ENCODE peak calls at places on chromosomes 11 and 22, in ten cellular contexts. Z is heart left ventricle; I is lung; V is neuronal stem cell; H is stomach; K is gastrocnemius medialis; C is cardiac muscle cell; D is CD4-positive, CD25-positive, alpha-beta regulatory T cell; O is SJSA1; Y is right atrium auricular region. M is an unnamed sample.
A peak's percentile ranks its signal among the peaks of the same experiment; 100 is the strongest.

GRCh38 chr11:35029979-35030378 is 109.0 kb upstream of the CD44 start:
- DNase-seq in Z (no peak), I (no peak), V (no peak), H (no peak), K (no peak), C (peak; percentile 39), D (peak; percentile 57), O (peak; percentile 57), Y (no peak), M (no peak)

GRCh38 chr11:112958670-112959069 is 2.5 kb upstream of the NCAM1 start:
- DNase-seq in Z (no peak), I (no peak), V (no peak), H (no peak), K (no peak), C (peak; percentile 66), D (no peak), O (peak; percentile 60), Y (no peak), M (no peak)

GRCh38 chr22:19086944-19087343 is 35.3 kb downstream of the DGCR2 start:
- DNase-seq in Z (no peak), I (no peak), V (no peak), H (no peak), K (no peak), C (peak; percentile 44), D (no peak), O (peak; percentile 26), Y (no peak), M (no peak)

GRCh38 chr11:44767421-44767820 is 40.7 kb downstream of the TSPAN18 start:
- DNase-seq in Z (no peak), I (no peak), V (no peak), H (no peak), K (no peak), C (peak; percentile 63), D (no peak), O (peak; percentile 66), Y (peak; percentile 32), M (no peak)

GRCh38 chr11:27158763-27159679 is 118.4 kb downstream of the BBOX1 start:
- DNase-seq in Z (peak; percentile 36), I (no peak), V (peak; percentile 43), H (peak; percentile 43), K (peak; percentile 12), C (peak; percentile 86), D (peak; percentile 7), O (peak; percentile 38), Y (no peak), M (no peak)

GRCh38 chr11:8301622-8302021 is 37.9 kb upstream of the LMO1 start:
- DNase-seq in Z (no peak), I (no peak), V (no peak), H (no peak), K (no peak), C (no peak), D (no peak), O (no peak), Y (no peak), M (no peak)

GRCh38 chr11:12930850-12931249 is 78.3 kb upstream of the RASSF10 start:
- DNase-seq in Z (no peak), I (no peak), V (no peak), H (no peak), K (no peak), C (no peak), D (no peak), O (no peak), Y (no peak), M (no peak)

GRCh38 chr22:20400606-20401375 is 6.8 kb downstream of the ZNF74 start:
- DNase-seq in Z (no peak), I (no peak), V (no peak), H (no peak), K (no peak), C (no peak), D (no peak), O (no peak), Y (no peak), M (no peak)

GRCh38 chr11:75319035-75319877 is 32.2 kb downstream of the ARRB1 start:
- DNase-seq in Z (no peak), I (no peak), V (no peak), H (peak; percentile 80), K (no peak), C (no peak), D (no peak), O (no peak), Y (no peak), M (no peak)

GRCh38 chr22:46797355-46797754 is 34.9 kb downstream of the TBC1D22A start:
- DNase-seq in Z (no peak), I (no peak), V (no peak), H (no peak), K (no peak), C (peak; percentile 43), D (peak; percentile 31), O (no peak), Y (no peak), M (no peak)

GRCh38 chr11:37946155-37946766 is 1348.2 kb upstream of the RAG2 start:
- DNase-seq in Z (no peak), I (no peak), V (peak; percentile 33), H (peak; percentile 29), K (no peak), C (peak; percentile 75), D (peak; percentile 20), O (no peak), Y (no peak), M (no peak)

GRCh38 chr11:75199412-75199955 is 41.1 kb upstream of the TPBGL start:
- DNase-seq in Z (no peak), I (no peak), V (no peak), H (no peak), K (no peak), C (no peak), D (no peak), O (no peak), Y (no peak), M (no peak)

GRCh38 chr22:29427176-29427760 is 11.1 kb upstream of the RFPL1 start:
- DNase-seq in Z (no peak), I (peak; percentile 10), V (no peak), H (no peak), K (no peak), C (no peak), D (no peak), O (no peak), Y (no peak), M (no peak)

GRCh38 chr11:113322158-113322557 is 7.8 kb downstream of the TTC12 start:
- DNase-seq in Z (no peak), I (no peak), V (no peak), H (no peak), K (no peak), C (no peak), D (no peak), O (no peak), Y (no peak), M (no peak)

GRCh38 chr11:2968501-2968900 is 23.6 kb downstream of the NAP1L4 start:
- DNase-seq in Z (no peak), I (no peak), V (no peak), H (no peak), K (no peak), C (no peak), D (no peak), O (no peak), Y (no peak), M (no peak)
- H3K36me3 ChIP-seq in Z (peaks cover 2% of the 10 kb centered on the region), I (peaks cover 59% of the 10 kb centered on the region), V (peaks cover 60% of the 10 kb centered on the region), H (peaks cover 100% of the 10 kb centered on the region), K (peaks cover 93% of the 10 kb centered on the region), C (peaks cover 66% of the 10 kb centered on the region), D (peaks cover 98% of the 10 kb centered on the region), O (peaks cover 100% of the 10 kb centered on the region), Y (peaks cover 91% of the 10 kb centered on the region), M (peaks cover 92% of the 10 kb centered on the region)

GRCh38 chr11:68264244-68264643 is 7.5 kb downstream of the C11orf24 start:
- DNase-seq in Z (no peak), I (no peak), V (no peak), H (no peak), K (no peak), C (no peak), D (no peak), O (no peak), Y (no peak), M (no peak)
- H3K36me3 ChIP-seq in Z (no peaks in the 10 kb centered on the region), I (peaks cover 65% of the 10 kb centered on the region), V (peaks cover 51% of the 10 kb centered on the region), H (peaks cover 77% of the 10 kb centered on the region), K (peaks cover 70% of the 10 kb centered on the region), C (peaks cover 17% of the 10 kb centered on the region), D (peaks cover 65% of the 10 kb centered on the region), O (peaks cover 80% of the 10 kb centered on the region), Y (peaks cover 70% of the 10 kb centered on the region), M (peaks cover 9% of the 10 kb centered on the region)

GRCh38 chr11:47296045-47296444 is 26.1 kb downstream of the MADD start:
- DNase-seq in Z (no peak), I (no peak), V (no peak), H (no peak), K (no peak), C (no peak), D (no peak), O (no peak), Y (no peak), M (no peak)
- H3K36me3 ChIP-seq in Z (no peaks in the 10 kb centered on the region), I (peaks cover 44% of the 10 kb centered on the region), V (peaks cover 17% of the 10 kb centered on the region), H (peaks cover 99% of the 10 kb centered on the region), K (peaks cover 91% of the 10 kb centered on the region), C (peaks cover 58% of the 10 kb centered on the region), D (peaks cover 83% of the 10 kb centered on the region), O (peaks cover 72% of the 10 kb centered on the region), Y (peaks cover 91% of the 10 kb centered on the region), M (peaks cover 43% of the 10 kb centered on the region)

DNA sequence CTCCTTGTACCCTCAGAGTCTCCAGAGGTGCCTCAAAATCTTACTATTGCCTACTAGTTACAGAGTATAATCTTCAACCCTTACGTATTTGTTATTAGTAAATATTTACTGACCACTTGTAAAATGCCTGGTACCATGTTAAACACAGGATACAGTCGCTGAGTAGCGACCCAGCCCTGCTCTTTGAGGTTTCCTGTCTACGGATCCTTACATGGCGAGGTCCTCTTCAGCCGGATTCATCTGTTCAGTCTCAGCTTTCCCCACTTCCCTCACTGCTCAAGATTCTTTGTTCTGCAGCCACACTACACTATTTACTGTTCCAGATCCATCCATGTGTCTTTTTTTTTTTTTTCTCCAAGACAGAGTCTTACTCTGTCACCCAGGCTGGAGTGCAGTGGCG is 13.2 kb upstream of the TTC36 start:
- DNase-seq in Z (no peak), I (no peak), V (no peak), H (no peak), K (no peak), C (no peak), D (peak; percentile 34), O (no peak), Y (no peak), M (no peak)
- H3K36me3 ChIP-seq in Z (peaks cover 3% of the 10 kb centered on the region), I (peaks cover 36% of the 10 kb centered on the region), V (peaks cover 47% of the 10 kb centered on the region), H (peaks cover 98% of the 10 kb centered on the region), K (peaks cover 87% of the 10 kb centered on the region), C (peaks cover 79% of the 10 kb centered on the region), D (peaks cover 84% of the 10 kb centered on the region), O (peaks cover 22% of the 10 kb centered on the region), Y (peaks cover 82% of the 10 kb centered on the region), M (peaks cover 59% of the 10 kb centered on the region)

M was measured in CD8-positive, alpha-beta memory T cell.